ENCODE peak calls at places on chromosomes 12 and 14, in ten cellular contexts. R is fibroblast of mammary gland, Q is fibroblast of lung, V is left lung, G is fibroblast of the aortic adventitia, P is MM.1S, T is heart right ventricle, M is cardiac muscle cell, S is coronary artery, D is WERI-Rb-1. K is an unnamed sample.

GRCh38 chr14:32230695-32231280 is 27.7 kb upstream of the RNU6-8 start:
- DNase-seq in G (peak), D (no peak), M (no peak), P (no peak), S (no peak), T (no peak), Q (peak), R (peak), V (no peak), K (peak)

GRCh38 chr14:105333020-105333490 is 18.5 kb downstream of the PACS2 start:
- DNase-seq in Q (no peak), D (no peak), M (no peak), P (no peak), V (peak), S (no peak), R (no peak), G (no peak), T (no peak), K (no peak)

GRCh38 chr12:11651785-11652184 is 2.3 kb downstream of the ETV6 start:
- DNase-seq in P (no peak), R (peak), G (peak), S (no peak), D (no peak), M (no peak), T (no peak), Q (peak), V (no peak), K (no peak)

GRCh38 chr14:91418387-91419043 is 895 bp upstream of the CCDC88C start:
- DNase-seq in G (peak), T (peak), Q (peak), D (peak), V (peak), R (peak), S (no peak), M (peak), P (peak), K (no peak)

GRCh38 chr12:106144847-106145246 is 6.1 kb upstream of the NUAK1 start:
- DNase-seq in R (no peak), M (no peak), T (no peak), G (peak), D (no peak), Q (peak), S (no peak), P (peak), V (no peak), K (no peak)

GRCh38 chr14:53772936-53773335 is 183.7 kb downstream of the BMP4 start:
- DNase-seq in V (no peak), D (no peak), S (no peak), Q (no peak), P (no peak), T (no peak), M (no peak), R (no peak), G (no peak), K (no peak)

GRCh38 chr12:88448337-88448944 is 131.8 kb downstream of the KITLG start:
- DNase-seq in V (no peak), P (no peak), T (no peak), R (no peak), M (no peak), S (no peak), G (no peak), D (no peak), Q (no peak), K (no peak)

GRCh38 chr12:2013527-2014223 is 9.4 kb upstream of the DCP1B start:
- DNase-seq in M (peak), S (no peak), P (no peak), V (no peak), Q (no peak), T (peak), R (no peak), D (no peak), G (no peak), K (no peak)

GRCh38 chr12:131943389-131943788 is 6.4 kb upstream of the EP400 start:
- DNase-seq in M (no peak), P (no peak), T (no peak), D (no peak), V (peak), Q (no peak), S (peak), R (no peak), G (no peak), K (no peak)

GRCh38 chr12:45981075-45981837 is 9.1 kb downstream of the SCAF11 start:
- DNase-seq in G (no peak), R (peak), V (no peak), P (no peak), S (no peak), M (no peak), T (no peak), Q (no peak), D (no peak), K (no peak)

GRCh38 chr14:64879635-64880381 is at the start of gene SPTB:
- DNase-seq in P (peak), D (peak), R (no peak), M (peak), G (no peak), Q (no peak), S (no peak), V (peak), T (peak), K (no peak)

GRCh38 chr12:31035226-31035625 is 38.4 kb upstream of the DDX11 start:
- DNase-seq in S (no peak), M (no peak), D (no peak), V (no peak), Q (peak), G (no peak), R (peak), T (no peak), P (no peak), K (no peak)

GRCh38 chr12:81835783-81836182 is 76.6 kb upstream of the PPFIA2 start:
- DNase-seq in D (no peak), G (no peak), S (no peak), Q (no peak), P (no peak), R (no peak), V (no peak), M (no peak), T (no peak), K (no peak)

GRCh38 chr14:64745511-64746041 is 41.4 kb downstream of the PLEKHG3 start:
- DNase-seq in T (no peak), S (no peak), G (peak), Q (no peak), R (no peak), D (no peak), P (no peak), M (no peak), V (no peak), K (no peak)

GRCh38 chr12:112906712-112907414 is at the start of gene OAS1:
- DNase-seq in T (no peak), R (peak), Q (peak), D (no peak), V (no peak), S (no peak), P (peak), G (peak), M (peak), K (no peak)

GRCh38 chr12:94074970-94075695 is 73.2 kb upstream of the PLXNC1 start:
- DNase-seq in T (peak), M (peak), D (peak), S (peak), V (no peak), P (no peak), G (peak), Q (peak), R (peak), K (peak)

GRCh38 chr12:212799-213526 is 994 bp downstream of the SLC6A12 start:
- DNase-seq in V (no peak), Q (no peak), P (no peak), S (no peak), G (peak), T (peak), R (no peak), D (no peak), M (no peak), K (no peak)

GRCh38 chr12:84270470-84271140 is 642.0 kb downstream of the SLC6A15 start:
- DNase-seq in P (no peak), D (no peak), T (no peak), R (no peak), V (peak), G (no peak), Q (no peak), S (no peak), M (peak), K (no peak)

GRCh38 chr14:58501214-58501816 is 73.8 kb downstream of the KIAA0586 start:
- DNase-seq in G (peak), R (peak), P (peak), Q (peak), T (no peak), V (no peak), M (peak), S (no peak), D (peak), K (peak)

GRCh38 chr12:57258977-57259970 is 8.3 kb upstream of the STAC3 start:
- DNase-seq in S (no peak), P (no peak), D (no peak), R (no peak), V (no peak), Q (peak), G (peak), T (peak), M (no peak), K (no peak)

GRCh38 chr14:94472842-94473241 is 3.2 kb downstream of the SERPINA9 start:
- DNase-seq in T (no peak), R (no peak), Q (no peak), G (no peak), V (no peak), P (no peak), D (no peak), M (no peak), S (peak), K (no peak)

GRCh38 chr14:74601982-74602381 is 10.1 kb downstream of the LTBP2 start:
- DNase-seq in D (no peak), S (no peak), V (no peak), R (no peak), P (no peak), T (no peak), Q (no peak), G (no peak), M (peak), K (no peak)

GRCh38 chr12:125249066-125249824 is 184.0 kb downstream of the AACS start:
- DNase-seq in S (no peak), Q (no peak), R (no peak), G (no peak), V (no peak), M (no peak), P (no peak), T (no peak), D (no peak), K (no peak)

GRCh38 chr14:55572578-55572977 is 7.4 kb upstream of the KTN1 start:
- DNase-seq in G (no peak), T (no peak), V (no peak), P (no peak), S (no peak), R (no peak), D (no peak), M (peak), Q (no peak), K (no peak)

GRCh38 chr14:90554341-90554740 is 157.5 kb downstream of the CALM1 start:
- DNase-seq in M (no peak), V (no peak), G (no peak), P (no peak), S (no peak), Q (no peak), R (no peak), D (no peak), T (peak), K (no peak)

GRCh38 chr12:128786741-128787391 is 36.9 kb downstream of the SLC15A4 start:
- DNase-seq in V (no peak), M (no peak), G (no peak), S (no peak), T (no peak), R (no peak), P (no peak), Q (no peak), D (no peak), K (no peak)

GRCh38 chr14:71538949-71539659 is 393.1 kb upstream of the RGS6 start:
- DNase-seq in R (peak), V (no peak), G (peak), M (no peak), P (no peak), S (no peak), Q (no peak), T (no peak), D (no peak), K (peak)

GRCh38 chr12:104133861-104134260 is 4.1 kb downstream of the NFYB start:
- DNase-seq in R (peak), S (no peak), M (no peak), V (no peak), G (no peak), P (no peak), D (no peak), T (no peak), Q (peak), K (no peak)

GRCh38 chr14:93207468-93208308 is 632 bp downstream of the UBR7 start:
- DNase-seq in M (peak), D (peak), T (no peak), S (no peak), P (no peak), R (peak), G (peak), Q (peak), V (no peak), K (no peak)

GRCh38 chr14:64725360-64725815 is 21.2 kb downstream of the PLEKHG3 start:
- DNase-seq in Q (no peak), T (no peak), R (no peak), M (peak), D (no peak), V (no peak), G (no peak), P (no peak), S (no peak), K (no peak)

GRCh38 chr12:84508325-84508861 is 404.2 kb downstream of the SLC6A15 start:
- DNase-seq in Q (peak), P (peak), T (no peak), V (no peak), M (no peak), G (peak), R (peak), D (no peak), S (no peak), K (peak)

GRCh38 chr14:21060590-21061346 is 3.1 kb downstream of the RNASE8 start:
- DNase-seq in G (no peak), D (no peak), V (no peak), M (no peak), R (no peak), S (no peak), Q (no peak), P (no peak), T (no peak), K (no peak)

GRCh38 chr12:67650528-67651379 is 2.2 kb downstream of the DYRK2 start:
- DNase-seq in V (peak), M (no peak), Q (no peak), P (no peak), S (no peak), R (no peak), T (no peak), G (no peak), D (no peak), K (no peak)

GRCh38 chr12:24778486-24779304 is 170.2 kb downstream of the BCAT1 start:
- DNase-seq in Q (peak), G (peak), R (peak), V (no peak), S (no peak), M (peak), P (peak), D (no peak), T (no peak), K (peak)

GRCh38 chr14:102683399-102684275 is 91.2 kb downstream of the RCOR1 start:
- DNase-seq in M (no peak), T (no peak), D (no peak), V (peak), R (no peak), Q (no peak), G (no peak), P (no peak), S (no peak), K (no peak)
- H3K4me3 ChIP-seq in M (no peak), T (no peak), D (no peak), V (no peak), R (no peak), Q (no peak), G (no peak), P (no peak), S (no peak), K (no peak)

GRCh38 chr12:7176595-7176994 is 12.9 kb upstream of the PEX5 start:
- DNase-seq in G (no peak), M (no peak), P (no peak), D (no peak), S (no peak), V (no peak), Q (no peak), T (no peak), R (no peak), K (no peak)

GRCh38 chr12:7180685-7181084 is 8.8 kb upstream of the PEX5 start:
- DNase-seq in G (no peak), Q (no peak), V (no peak), M (no peak), T (no peak), P (no peak), S (no peak), D (no peak), R (no peak), K (no peak)

GRCh38 chr12:7175493-7175892 is 14.0 kb upstream of the PEX5 start:
- DNase-seq in V (no peak), P (no peak), M (no peak), G (peak), T (no peak), S (no peak), Q (no peak), R (peak), D (no peak), K (no peak)

DNA sequence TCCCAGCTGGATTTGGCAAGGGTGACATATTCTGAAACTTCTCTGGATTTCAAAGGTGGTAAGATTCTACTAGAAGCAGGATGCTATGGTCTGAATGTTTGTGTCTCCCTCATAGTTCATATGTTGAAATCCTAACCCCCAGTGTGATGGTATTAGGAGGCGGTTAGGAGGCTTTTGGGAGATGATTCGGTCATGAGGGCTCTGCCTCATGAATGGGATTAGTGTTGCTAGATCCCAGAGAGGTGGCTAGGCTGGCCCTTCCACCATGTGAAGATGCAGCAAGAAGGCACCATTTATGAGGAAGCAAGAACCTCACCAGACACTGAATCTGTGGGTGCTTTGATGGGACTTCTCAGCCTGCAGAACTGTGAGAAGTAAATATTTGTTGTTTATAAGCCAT is 11.0 kb upstream of the PEX5 start:
- DNase-seq in G (no peak), R (no peak), Q (no peak), S (no peak), V (no peak), T (no peak), M (no peak), D (no peak), P (no peak), K (no peak)
- TF ChIP-seq CTCF in G (no peak), R (no peak), Q (no peak), S (no peak), V (no peak), T (no peak), M (no peak), D (no peak), P (no peak), K (no peak)

GRCh38 chr12:54082402-54082892 is 28.8 kb downstream of the HOXC4 start:
- DNase-seq in D (peak), G (no peak), T (no peak), V (no peak), Q (peak), R (peak), S (no peak), P (peak), M (peak), K (no peak)
- H3K4me3 ChIP-seq in D (peak), G (no peak), T (no peak), V (no peak), Q (no peak), R (peak), S (peak), P (peak), M (no peak), K (no peak)

GRCh38 chr12:8054821-8055220 is 11.3 kb downstream of the C3AR1 start:
- DNase-seq in G (no peak), D (no peak), R (no peak), P (no peak), S (no peak), M (no peak), Q (no peak), V (no peak), T (no peak), K (no peak)

GRCh38 chr12:8052679-8053078 is 13.5 kb downstream of the C3AR1 start:
- DNase-seq in D (no peak), T (no peak), V (peak), R (no peak), P (no peak), Q (no peak), G (no peak), S (no peak), M (no peak), K (no peak)

GRCh38 chr12:8047842-8048241 is 15.3 kb downstream of the FOXJ2 start:
- DNase-seq in S (no peak), M (no peak), R (no peak), T (no peak), G (no peak), P (no peak), V (no peak), D (no peak), Q (no peak), K (no peak)

GRCh38 chr12:8048906-8049305 is 16.4 kb downstream of the FOXJ2 start:
- DNase-seq in Q (no peak), G (no peak), R (no peak), P (no peak), T (no peak), M (no peak), D (no peak), V (no peak), S (no peak), K (no peak)

GRCh38 chr12:8050600-8051250 is 15.4 kb downstream of the C3AR1 start:
- DNase-seq in D (no peak), Q (no peak), V (no peak), P (no peak), R (no peak), M (no peak), S (no peak), G (no peak), T (no peak), K (no peak)
- TF ChIP-seq CTCF in D (no peak), Q (no peak), V (no peak), P (no peak), R (no peak), M (no peak), S (no peak), G (no peak), T (no peak), K (no peak)

GRCh38 chr12:120086801-120087621 is 29.5 kb downstream of the RAB35 start:
- DNase-seq in T (peak), D (peak), S (peak), P (peak), R (peak), Q (peak), G (peak), M (peak), V (peak), K (peak)
- H3K4me3 ChIP-seq in T (peak), D (peak), S (peak), P (peak), R (peak), Q (peak), G (peak), M (peak), V (peak), K (peak)

GRCh38 chr12:52975204-52975603 is 26.3 kb downstream of the KRT18 start:
- DNase-seq in D (no peak), G (peak), R (no peak), S (no peak), M (no peak), T (no peak), Q (peak), P (no peak), V (no peak), K (no peak)

GRCh38 chr12:52977195-52977594 is 28.3 kb downstream of the KRT18 start:
- DNase-seq in M (no peak), T (no peak), Q (no peak), S (no peak), D (no peak), R (no peak), V (no peak), P (no peak), G (no peak), K (no peak)

GRCh38 chr12:52971701-52972329 is 22.9 kb downstream of the KRT18 start:
- DNase-seq in R (peak), G (peak), D (no peak), M (no peak), P (no peak), S (no peak), Q (peak), T (no peak), V (no peak), K (no peak)

GRCh38 chr12:52976574-52977071 is 27.7 kb downstream of the KRT18 start:
- DNase-seq in R (no peak), V (no peak), S (no peak), P (no peak), Q (peak), G (peak), D (no peak), T (no peak), M (peak), K (peak)

DNA sequence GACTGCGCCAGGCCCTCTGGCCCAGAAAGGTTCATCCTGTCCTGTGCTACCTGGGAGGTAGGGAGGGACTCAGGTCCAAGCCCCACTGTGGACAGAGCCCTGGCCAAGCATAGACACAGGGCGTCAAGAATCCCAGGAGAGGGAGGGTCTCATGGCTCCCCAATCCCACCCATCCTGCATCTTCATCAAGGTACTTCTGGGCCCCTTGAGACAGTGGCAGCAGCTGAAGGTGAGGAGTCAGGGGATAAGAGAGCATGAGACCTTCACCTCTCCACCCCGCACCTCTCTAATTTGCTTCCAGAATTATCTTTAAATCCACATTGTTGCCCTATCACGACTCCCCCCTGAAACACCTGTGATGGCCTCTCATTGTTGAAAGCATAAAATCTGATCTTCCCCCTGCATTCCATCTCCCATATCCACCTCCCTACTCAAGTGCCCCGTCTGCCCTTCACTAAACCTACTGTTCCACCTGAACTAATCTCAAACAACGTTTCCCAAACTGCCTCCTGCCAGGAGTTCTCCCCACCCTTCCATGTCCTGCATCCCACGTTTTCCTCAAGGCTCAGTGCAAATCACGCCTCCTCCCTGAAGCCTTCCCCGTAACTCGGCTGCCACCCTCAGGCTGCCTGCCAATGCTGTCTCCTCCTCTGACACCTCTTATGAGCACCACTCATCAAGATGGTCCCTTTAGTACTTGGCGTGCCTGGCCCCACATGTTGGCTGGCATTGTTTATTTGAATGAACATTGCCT is 27.1 kb downstream of the KRT18 start:
- DNase-seq in S (no peak), T (peak), M (no peak), P (no peak), D (peak), V (no peak), G (no peak), Q (no peak), R (no peak), K (no peak)
- TF ChIP-seq CTCF in S (no peak), T (no peak), M (peak), P (no peak), D (peak), V (no peak), G (no peak), Q (no peak), R (no peak), K (peak)